ENCODE peak calls at places on chromosome 11, in nine cellular contexts. Q, L, C, M, O, P, E, K and X are unnamed samples.

GRCh38 chr11:31958086-31958735 is 132.7 kb upstream of the RCN1 start:
- DNase-seq in M (peak; percentile 86), C (peak; percentile 39), Q (peak; percentile 37), O (peak; percentile 28), L (no peak), K (peak; percentile 32), P (peak; percentile 79), E (no peak), X (peak; percentile 73)

GRCh38 chr11:46649180-46649738 is 31.9 kb downstream of the ATG13 start:
- DNase-seq in O (peak; percentile 36), C (peak; percentile 96), K (no peak), L (peak; percentile 91), M (no peak), E (peak; percentile 67), P (peak; percentile 92), Q (peak; percentile 65), X (no peak)

GRCh38 chr11:70680781-70681281 is 282.5 kb downstream of the CTTN start:
- DNase-seq in E (no peak), C (no peak), Q (no peak), L (no peak), K (no peak), P (no peak), O (no peak), M (no peak), X (no peak)

GRCh38 chr11:9777525-9777924 is 113.6 kb downstream of the SWAP70 start:
- DNase-seq in C (no peak), E (no peak), K (no peak), P (no peak), M (no peak), L (no peak), Q (no peak), O (no peak), X (no peak)

GRCh38 chr11:111644922-111645321 is 42.7 kb downstream of the SIK2 start:
- DNase-seq in Q (no peak), M (no peak), L (no peak), O (no peak), E (no peak), C (no peak), P (no peak), K (no peak), X (no peak)

GRCh38 chr11:4607111-4607510 is 920 bp downstream of the TRIM68 start:
- DNase-seq in E (no peak), Q (no peak), K (no peak), L (no peak), M (no peak), P (peak; percentile 43), O (no peak), C (no peak), X (no peak)

GRCh38 chr11:94926271-94926625 is 47.1 kb downstream of the CWC15 start:
- DNase-seq in K (no peak), E (no peak), C (peak; percentile 27), P (peak; percentile 51), L (no peak), O (no peak), M (no peak), Q (no peak), X (no peak)

GRCh38 chr11:3121416-3121815 is 43.7 kb downstream of the OSBPL5 start:
- DNase-seq in E (no peak), M (no peak), C (no peak), O (no peak), Q (no peak), L (no peak), P (no peak), K (no peak), X (no peak)

GRCh38 chr11:112977620-112978212 is 16.5 kb downstream of the NCAM1 start:
- DNase-seq in E (no peak), P (peak; percentile 77), M (no peak), K (no peak), Q (peak; percentile 48), C (no peak), L (peak; percentile 51), O (no peak), X (no peak)

GRCh38 chr11:57417056-57417455 is 9.9 kb downstream of the SLC43A3 start:
- DNase-seq in Q (no peak), O (no peak), K (no peak), E (no peak), C (no peak), L (peak; percentile 48), P (peak; percentile 87), M (no peak), X (no peak)

GRCh38 chr11:119432484-119433368 is 9.8 kb upstream of the THY1 start:
- DNase-seq in P (peak; percentile 91), K (no peak), Q (peak; percentile 17), C (peak; percentile 61), M (peak; percentile 49), L (peak; percentile 80), E (peak; percentile 57), O (no peak), X (peak; percentile 60)

GRCh38 chr11:130050272-130050671 is 19.4 kb upstream of the APLP2 start:
- DNase-seq in L (no peak), C (no peak), M (no peak), E (no peak), O (no peak), K (no peak), P (peak; percentile 17), Q (no peak), X (peak; percentile 9)

GRCh38 chr11:124115782-124116616 is 749 bp downstream of the VWA5A start:
- DNase-seq in L (no peak), P (no peak), M (no peak), O (no peak), E (no peak), Q (peak; percentile 12), K (no peak), C (no peak), X (no peak)